ENCODE peak calls at places on chromosomes 11 and 22, in four cellular contexts. One of them, this sample, is unnamed.
A peak's percentile ranks its signal among the peaks of the same experiment; 100 is the strongest.

GRCh38 chr22:40199852-40200251 is 22.1 kb downstream of the TNRC6B start:
- DNase-seq in right cardiac atrium: no peak
- DNase-seq in epithelial cell of esophagus: no peak
- DNase-seq in ELR: no peak
- DNase-seq in this sample: no peak

GRCh38 chr11:1574256-1575242 is 2.5 kb upstream of the DUSP8 start:
- DNase-seq in epithelial cell of esophagus: peak; percentile 44
- DNase-seq in ELR: peak; percentile 51
- DNase-seq in right cardiac atrium: peak; percentile 49
- DNase-seq in this sample: peak; percentile 62

GRCh38 chr11:132604446-132604845 is 927.9 kb downstream of the OPCML start:
- DNase-seq in epithelial cell of esophagus: no peak
- DNase-seq in right cardiac atrium: no peak
- DNase-seq in ELR: peak; percentile 80
- DNase-seq in this sample: no peak

GRCh38 chr11:3047637-3048036 is 9.6 kb downstream of the CARS1 start:
- DNase-seq in ELR: no peak
- DNase-seq in epithelial cell of esophagus: no peak
- DNase-seq in right cardiac atrium: no peak
- DNase-seq in this sample: peak; percentile 13

GRCh38 chr22:49015459-49015858 is 812.2 kb downstream of the BRD1 start:
- DNase-seq in epithelial cell of esophagus: no peak
- DNase-seq in right cardiac atrium: no peak
- DNase-seq in ELR: no peak
- DNase-seq in this sample: no peak

GRCh38 chr22:45485271-45485670 is 17.4 kb upstream of the FBLN1 start:
- DNase-seq in right cardiac atrium: no peak
- DNase-seq in ELR: no peak
- DNase-seq in epithelial cell of esophagus: no peak
- DNase-seq in this sample: no peak

GRCh38 chr11:134142536-134142935 is 73.7 kb downstream of the JAM3 start:
- DNase-seq in epithelial cell of esophagus: no peak
- DNase-seq in ELR: peak; percentile 17
- DNase-seq in right cardiac atrium: no peak
- DNase-seq in this sample: no peak

GRCh38 chr11:64263021-64263946 is 12.0 kb downstream of the PLCB3 start:
- DNase-seq in epithelial cell of esophagus: peak; percentile 74
- DNase-seq in ELR: peak; percentile 95
- DNase-seq in right cardiac atrium: no peak
- DNase-seq in this sample: no peak

GRCh38 chr11:100857236-100858005 is 170.3 kb downstream of the ARHGAP42 start:
- DNase-seq in epithelial cell of esophagus: no peak
- DNase-seq in ELR: no peak
- DNase-seq in right cardiac atrium: no peak
- DNase-seq in this sample: no peak

This sample was measured in left cardiac atrium.